ENCODE peak calls at places on chromosomes 5 and 9, in four cellular contexts. W, T, Y and B are unnamed samples.

GRCh38 chr9:81823672-81824554 is 104.3 kb upstream of the SPATA31D4 start:
- DNase-seq in W (no peak), Y (no peak), T (no peak), B (no peak)

GRCh38 chr5:31530541-31531265 is 1.2 kb downstream of the DROSHA start:
- DNase-seq in W (no peak), T (no peak), Y (no peak), B (no peak)

GRCh38 chr5:3584724-3585531 is 10.7 kb upstream of the IRX1 start:
- DNase-seq in Y (no peak), W (no peak), T (no peak), B (no peak)

GRCh38 chr9:137113385-137114159 is 961 bp downstream of the DPP7 start:
- DNase-seq in T (no peak), Y (no peak), W (peak; percentile 79), B (peak; percentile 25)

GRCh38 chr5:86968311-86968753 is 299.4 kb upstream of the RASA1 start:
- DNase-seq in T (no peak), Y (no peak), W (peak; percentile 5), B (peak; percentile 21)

GRCh38 chr5:73606206-73606753 is 19.7 kb upstream of the ARHGEF28 start:
- DNase-seq in T (no peak), Y (no peak), W (no peak), B (no peak)

GRCh38 chr5:116518423-116518822 is 56.2 kb downstream of the SEMA6A start:
- DNase-seq in W (no peak), T (no peak), Y (no peak), B (no peak)

GRCh38 chr5:61304611-61305369 is 27.3 kb upstream of the ZSWIM6 start:
- DNase-seq in T (no peak), W (no peak), Y (no peak), B (peak; percentile 98)

GRCh38 chr5:129506950-129507349 is 46.9 kb downstream of the ADAMTS19 start:
- DNase-seq in T (no peak), Y (no peak), W (no peak), B (no peak)